ENCODE peak calls at places on chromosomes 3 and 15, in nine cellular contexts. T is coronary artery; Y is DND-41; Z is psoas muscle; G is fibroblast of lung; K is aorta; H is heart left ventricle; E is foreskin keratinocyte; U is CD4-positive, alpha-beta T cell. L is an unnamed sample.

GRCh38 chr3:129424185-129424841 is 4.1 kb downstream of the EFCAB12 start:
- DNase-seq in T (no peak), Y (no peak), Z (no peak), G (no peak), K (no peak), H (no peak), E (peak), U (no peak), L (peak)

GRCh38 chr3:10320320-10320677 is 613 bp downstream of the SEC13 start:
- DNase-seq in T (peak), Y (no peak), Z (no peak), G (no peak), K (no peak), H (no peak), E (peak), U (no peak), L (no peak)

GRCh38 chr3:142716102-142716501 is 7.7 kb upstream of the TRPC1 start:
- DNase-seq in T (no peak), Y (no peak), Z (no peak), G (no peak), K (no peak), H (no peak), E (no peak), U (no peak), L (no peak)

GRCh38 chr15:58462547-58462946 is 30.8 kb downstream of the LIPC start:
- DNase-seq in T (no peak), Y (no peak), Z (no peak), G (no peak), K (no peak), H (no peak), E (peak), U (no peak), L (peak)

GRCh38 chr3:71873093-71873611 is 88.2 kb upstream of the PROK2 start:
- DNase-seq in T (no peak), Y (no peak), Z (no peak), G (no peak), K (no peak), H (no peak), E (no peak), U (no peak), L (no peak)

GRCh38 chr3:128190501-128190900 is 37.2 kb downstream of the EEFSEC start:
- DNase-seq in T (no peak), Y (no peak), Z (no peak), G (peak), K (no peak), H (no peak), E (peak), U (no peak), L (no peak)

GRCh38 chr3:149739396-149739795 is 12.9 kb downstream of the COMMD2 start:
- DNase-seq in T (no peak), Y (no peak), Z (no peak), G (no peak), K (no peak), H (no peak), E (no peak), U (no peak), L (no peak)

GRCh38 chr15:86231864-86232801 is 152.5 kb downstream of the AGBL1 start:
- DNase-seq in T (no peak), Y (no peak), Z (peak), G (peak), K (no peak), H (no peak), E (peak), U (peak), L (no peak)

GRCh38 chr3:108119398-108120109 is 28.7 kb upstream of the CD47 start:
- DNase-seq in T (no peak), Y (peak), Z (no peak), G (no peak), K (no peak), H (no peak), E (no peak), U (no peak), L (no peak)

GRCh38 chr3:112984485-112984884 is 6.3 kb upstream of the GTPBP8 start:
- DNase-seq in T (no peak), Y (no peak), Z (no peak), G (peak), K (no peak), H (no peak), E (no peak), U (peak), L (no peak)

GRCh38 chr3:39668420-39668819 is 141.0 kb upstream of the MYRIP start:
- DNase-seq in T (no peak), Y (peak), Z (no peak), G (peak), K (no peak), H (no peak), E (peak), U (no peak), L (peak)

GRCh38 chr15:99409560-99409959 is 156.2 kb upstream of the MEF2A start:
- DNase-seq in T (peak), Y (no peak), Z (no peak), G (no peak), K (no peak), H (no peak), E (no peak), U (no peak), L (no peak)

GRCh38 chr15:39125904-39126303 is 455.0 kb upstream of the THBS1 start:
- DNase-seq in T (no peak), Y (peak), Z (no peak), G (peak), K (no peak), H (no peak), E (peak), U (no peak), L (no peak)

GRCh38 chr3:29475305-29475825 is 194.5 kb downstream of the RBMS3 start:
- DNase-seq in T (no peak), Y (no peak), Z (no peak), G (no peak), K (no peak), H (no peak), E (no peak), U (no peak), L (no peak)
- H3K27ac ChIP-seq in T (no peak), Y (no peak), Z (no peak), G (no peak), K (no peak), H (no peak), E (no peak), U (no peak), L (no peak)

GRCh38 chr3:14601692-14602005 is 49.9 kb upstream of the CCDC174 start:
- DNase-seq in T (no peak), Y (no peak), Z (no peak), G (no peak), K (no peak), H (no peak), E (no peak), U (no peak), L (no peak)
- H3K27ac ChIP-seq in T (no peak), Y (no peak), Z (no peak), G (no peak), K (no peak), H (no peak), E (no peak), U (no peak), L (no peak)

GRCh38 chr15:90161946-90162345 is 39.2 kb upstream of the SEMA4B start:
- DNase-seq in T (no peak), Y (no peak), Z (no peak), G (no peak), K (no peak), H (no peak), E (peak), U (no peak), L (no peak)

GRCh38 chr15:90162956-90163355 is 38.2 kb upstream of the SEMA4B start:
- DNase-seq in T (no peak), Y (no peak), Z (no peak), G (no peak), K (no peak), H (no peak), E (peak), U (no peak), L (no peak)

GRCh38 chr15:90154861-90155626 is 46.1 kb upstream of the SEMA4B start:
- DNase-seq in T (no peak), Y (no peak), Z (no peak), G (peak), K (no peak), H (no peak), E (peak), U (no peak), L (peak)

GRCh38 chr15:90160781-90161727 is 40.1 kb upstream of the SEMA4B start:
- DNase-seq in T (no peak), Y (no peak), Z (no peak), G (no peak), K (no peak), H (no peak), E (peak), U (no peak), L (no peak)

GRCh38 chr15:90159213-90159612 is 41.9 kb upstream of the SEMA4B start:
- DNase-seq in T (no peak), Y (no peak), Z (no peak), G (no peak), K (no peak), H (no peak), E (no peak), U (no peak), L (no peak)
- H3K27ac ChIP-seq in T (no peak), Y (no peak), Z (no peak), G (no peak), K (no peak), H (peak), E (no peak), U (no peak), L (peak)

DNA sequence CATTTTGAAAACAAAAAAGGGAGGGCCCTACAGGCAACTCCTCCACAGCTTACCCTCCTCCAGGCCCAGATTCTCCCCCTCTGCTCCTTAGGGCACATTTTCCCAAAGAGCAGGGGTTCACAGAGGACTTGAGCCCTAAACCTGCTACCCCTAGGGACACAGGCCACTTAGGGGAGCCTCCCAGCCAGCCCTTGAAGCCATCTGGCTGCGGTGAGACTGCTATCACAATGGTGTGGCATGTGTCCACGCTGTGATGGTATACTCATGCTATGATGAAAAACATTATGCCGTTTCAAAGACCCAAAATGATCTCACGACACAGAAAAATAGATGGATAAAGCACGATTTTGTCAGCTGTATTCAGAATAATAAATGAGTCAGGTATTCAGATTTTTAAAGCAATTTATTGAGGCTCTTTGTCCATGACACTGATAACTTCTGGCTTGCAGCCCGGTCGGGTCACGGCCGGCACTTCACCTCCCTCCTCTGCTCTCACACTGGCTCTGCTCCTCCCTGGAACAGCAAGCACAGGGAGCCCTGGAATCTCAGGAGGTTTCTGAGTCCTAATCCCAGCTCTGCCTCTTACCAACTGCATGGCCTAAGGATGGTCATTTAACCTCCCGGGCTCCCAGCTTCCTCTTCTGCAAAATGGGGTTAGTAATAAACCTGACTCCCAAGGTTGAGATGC is 115.3 kb downstream of the MEGF11 start:
- DNase-seq in T (no peak), Y (no peak), Z (no peak), G (no peak), K (no peak), H (peak), E (no peak), U (no peak), L (no peak)
- H3K27ac ChIP-seq in T (no peak), Y (no peak), Z (no peak), G (no peak), K (no peak), H (no peak), E (no peak), U (no peak), L (no peak)

GRCh38 chr15:69920232-69920631 is 177.5 kb downstream of the TLE3 start:
- DNase-seq in T (no peak), Y (no peak), Z (no peak), G (no peak), K (no peak), H (no peak), E (no peak), U (no peak), L (no peak)

GRCh38 chr15:69926011-69926410 is 171.7 kb downstream of the TLE3 start:
- DNase-seq in T (no peak), Y (no peak), Z (no peak), G (peak), K (no peak), H (no peak), E (no peak), U (no peak), L (no peak)

GRCh38 chr15:69924531-69924930 is 173.2 kb downstream of the TLE3 start:
- DNase-seq in T (no peak), Y (no peak), Z (no peak), G (no peak), K (no peak), H (no peak), E (no peak), U (no peak), L (no peak)

GRCh38 chr15:69919816-69920215 is 177.9 kb downstream of the TLE3 start:
- DNase-seq in T (peak), Y (no peak), Z (no peak), G (no peak), K (no peak), H (no peak), E (no peak), U (no peak), L (no peak)

GRCh38 chr15:69921626-69922624 is 175.8 kb downstream of the TLE3 start:
- DNase-seq in T (peak), Y (no peak), Z (no peak), G (no peak), K (no peak), H (no peak), E (no peak), U (no peak), L (no peak)
- H3K27ac ChIP-seq in T (no peak), Y (no peak), Z (no peak), G (no peak), K (no peak), H (no peak), E (no peak), U (no peak), L (no peak)

GRCh38 chr3:181723064-181723463 is 11.3 kb downstream of the SOX2 start:
- DNase-seq in T (no peak), Y (no peak), Z (no peak), G (no peak), K (no peak), H (no peak), E (no peak), U (no peak), L (no peak)
- H3K27ac ChIP-seq in T (no peak), Y (no peak), Z (no peak), G (no peak), K (no peak), H (no peak), E (no peak), U (no peak), L (no peak)

GRCh38 chr3:141338881-141339280 is 29.4 kb upstream of the ZBTB38 start:
- DNase-seq in T (no peak), Y (no peak), Z (no peak), G (no peak), K (no peak), H (no peak), E (no peak), U (no peak), L (no peak)
- H3K27ac ChIP-seq in T (no peak), Y (no peak), Z (no peak), G (no peak), K (no peak), H (no peak), E (no peak), U (no peak), L (no peak)

L was measured in epithelial cell of prostate.